ENCODE peak calls at places on chromosomes 3 and 15, in ten cellular contexts. O is GM23338; K is ovary; E is cardiac muscle cell; U is endothelial cell of umbilical vein; D is heart right ventricle; G is neuronal stem cell; V is left ventricle myocardium inferior; A is NT2/D1; M is CD8-positive, alpha-beta T cell. L is an unnamed sample. For H3K4me1 and H3K27me3, the result is how much of the 10 kb centered on the place peaks cover.

GRCh38 chr3:23874359-23875120 is 42.2 kb downstream of the NKIRAS1 start:
- DNase-seq in G (no peak), O (no peak), D (no peak), K (no peak), M (no peak), E (no peak), U (no peak), A (no peak), V (no peak), L (no peak)

GRCh38 chr3:101387351-101387750 is 67.0 kb upstream of the IMPG2 start:
- DNase-seq in M (no peak), V (no peak), G (no peak), E (no peak), K (no peak), D (no peak), U (no peak), A (no peak), O (no peak), L (no peak)

GRCh38 chr3:13522236-13522635 is 26.7 kb upstream of the FBLN2 start:
- DNase-seq in U (no peak), K (no peak), A (no peak), G (no peak), V (no peak), M (no peak), O (no peak), E (no peak), D (no peak), L (no peak)

GRCh38 chr15:82737975-82738374 is 28.3 kb upstream of the AP3B2 start:
- DNase-seq in D (no peak), K (no peak), V (no peak), O (no peak), M (no peak), G (no peak), U (no peak), A (no peak), E (no peak), L (no peak)

GRCh38 chr15:31344824-31345605 is 18.4 kb downstream of the KLF13 start:
- DNase-seq in U (no peak), M (no peak), V (peak), E (no peak), A (no peak), K (no peak), D (peak), O (no peak), G (no peak), L (no peak)

GRCh38 chr3:60363817-60364216 is 887.4 kb downstream of the FHIT start:
- DNase-seq in O (no peak), V (no peak), K (no peak), E (no peak), D (no peak), M (no peak), A (no peak), U (no peak), G (no peak), L (no peak)

GRCh38 chr15:48622227-48622626 is 23.3 kb downstream of the FBN1 start:
- DNase-seq in O (no peak), E (no peak), D (no peak), U (no peak), V (no peak), G (no peak), M (no peak), A (no peak), K (no peak), L (no peak)

GRCh38 chr3:197224034-197224444 is 74.4 kb downstream of the DLG1 start:
- DNase-seq in A (peak), K (no peak), V (no peak), D (no peak), U (peak), G (peak), M (no peak), O (peak), E (peak), L (peak)

GRCh38 chr15:44145495-44145894 is 49.6 kb downstream of the FRMD5 start:
- DNase-seq in M (no peak), G (no peak), K (no peak), E (no peak), V (no peak), D (no peak), O (no peak), A (no peak), U (no peak), L (no peak)

GRCh38 chr3:4511491-4512251 is 18.5 kb downstream of the ITPR1 start:
- DNase-seq in U (no peak), D (no peak), O (no peak), V (no peak), M (no peak), K (no peak), E (no peak), A (no peak), G (no peak), L (no peak)

GRCh38 chr15:35557544-35557943 is 11.6 kb upstream of the DPH6 start:
- DNase-seq in G (no peak), A (no peak), K (no peak), O (no peak), V (no peak), M (no peak), E (no peak), U (no peak), D (no peak), L (no peak)

DNA sequence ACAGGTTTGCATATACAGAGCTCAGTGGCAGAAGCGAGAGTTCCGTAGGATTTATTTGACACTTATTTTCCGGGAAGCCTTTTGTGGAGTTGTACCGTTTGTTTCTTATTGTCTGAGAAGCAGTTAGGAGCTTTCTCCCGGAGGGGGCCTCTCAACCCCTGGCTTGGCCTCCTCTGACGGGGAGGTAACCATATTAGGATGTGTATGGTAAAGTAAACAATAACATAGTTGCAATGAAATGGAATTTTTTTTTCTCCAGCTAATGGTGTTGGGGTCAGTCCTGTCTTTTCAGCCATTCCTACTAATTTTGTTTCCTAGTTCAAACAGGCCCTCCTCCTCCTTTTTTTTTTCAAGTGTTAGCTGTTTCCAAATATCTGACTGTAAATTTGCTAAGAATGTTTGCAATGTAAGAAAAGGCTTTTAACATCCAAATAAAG is 338.5 kb downstream of the FOXP1 start:
- DNase-seq in A (no peak), O (peak), D (no peak), E (peak), V (no peak), U (peak), G (no peak), K (peak), M (no peak), L (no peak)
- H3K4me1 ChIP-seq in A (under half), O (half or more), D (under half), E (half or more), V (half or more), U (under half), G (under half), K (under half), M (half or more), L (under half)

GRCh38 chr3:185659942-185660921 is 74.1 kb downstream of the SENP2 start:
- DNase-seq in A (peak), G (peak), V (peak), O (peak), E (peak), D (peak), K (peak), U (peak), M (peak), L (peak)

GRCh38 chr3:185657691-185658503 is 71.8 kb downstream of the SENP2 start:
- DNase-seq in K (no peak), E (no peak), G (no peak), U (no peak), D (no peak), V (no peak), O (no peak), A (no peak), M (no peak), L (no peak)

GRCh38 chr3:185658943-185659342 is 72.8 kb downstream of the SENP2 start:
- DNase-seq in V (no peak), D (no peak), O (no peak), A (no peak), U (no peak), K (no peak), M (no peak), E (no peak), G (no peak), L (no peak)

GRCh38 chr3:185657211-185657610 is 71.1 kb downstream of the SENP2 start:
- DNase-seq in D (no peak), V (no peak), E (no peak), K (no peak), G (no peak), M (no peak), U (no peak), A (no peak), O (no peak), L (no peak)

GRCh38 chr3:185658504-185658912 is 72.4 kb downstream of the SENP2 start:
- DNase-seq in K (peak), V (peak), D (no peak), M (no peak), E (no peak), U (peak), A (no peak), O (no peak), G (no peak), L (no peak)
- H3K27me3 ChIP-seq in K (under half), V (under half), D (under half), M (under half), E (under half), U (under half), A (under half), O (under half), G (under half), L (under half)

GRCh38 chr3:129602309-129602708 is 4.2 kb downstream of the PLXND1 start:
- DNase-seq in K (no peak), G (no peak), O (peak), D (no peak), M (no peak), U (no peak), V (no peak), A (no peak), E (no peak), L (no peak)
- H3K4me3 ChIP-seq in K (no peak), G (no peak), O (no peak), D (peak), M (no peak), U (no peak), V (peak), A (no peak), E (no peak), L (no peak)

DNA sequence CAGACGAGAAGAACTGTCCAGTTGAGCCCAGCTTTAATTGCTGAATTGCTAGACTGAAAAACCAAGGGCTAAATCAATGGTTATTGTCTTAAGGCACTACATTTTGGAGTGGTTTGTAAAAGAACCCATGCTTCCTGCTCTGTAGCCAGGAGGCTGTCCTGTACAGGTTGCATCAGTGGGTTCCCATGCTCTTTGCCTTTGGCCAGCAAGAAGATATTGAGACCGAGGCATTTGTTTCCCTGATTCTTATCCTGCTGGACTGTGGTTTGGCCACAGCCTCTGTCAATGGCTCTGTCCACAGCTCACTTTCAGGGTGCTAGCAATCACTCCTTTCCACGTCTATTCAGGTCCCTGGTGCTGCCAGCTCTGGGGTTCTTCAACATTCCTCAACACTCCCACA is 89.6 kb downstream of the FAM43A start:
- DNase-seq in G (no peak), E (no peak), O (no peak), V (no peak), A (no peak), K (no peak), U (no peak), M (no peak), D (no peak), L (no peak)
- H3K4me1 ChIP-seq in G (under half), E (under half), O (under half), V (under half), A (under half), K (under half), U (under half), M (under half), D (under half), L (under half)

DNA sequence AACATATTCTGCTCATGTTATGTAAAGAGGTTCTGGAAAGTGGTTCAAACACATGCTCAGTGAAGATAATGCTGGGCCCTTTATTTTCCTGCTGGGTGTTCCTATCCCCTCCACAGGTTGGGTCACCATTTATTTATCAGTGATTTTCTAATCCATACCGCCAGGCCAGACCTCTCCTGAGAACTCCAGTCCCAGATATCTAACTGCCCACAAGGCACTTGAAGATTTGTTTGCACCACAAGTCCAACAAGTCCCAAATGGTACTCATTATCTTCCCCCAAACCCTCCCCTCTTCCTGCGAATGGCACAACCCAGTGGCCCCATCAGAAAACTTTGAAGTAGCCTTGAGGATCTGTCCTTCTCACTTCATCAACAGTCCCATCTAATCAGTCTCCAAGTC is 5.4 kb downstream of the COL6A6 start:
- DNase-seq in E (no peak), K (no peak), D (no peak), U (no peak), V (no peak), O (no peak), M (no peak), A (no peak), G (no peak), L (no peak)
- H3K27me3 ChIP-seq in E (half or more), K (under half), D (under half), U (under half), V (half or more), O (under half), M (under half), A (under half), G (under half), L (under half)